ENCODE peak calls at places on chromosomes 1 and 21, in six cellular contexts. Y, G, V, A, N and L are unnamed samples.
A peak's percentile ranks its signal among the peaks of the same experiment; 100 is the strongest.

GRCh38 chr1:25487628-25488027 is 55.8 kb upstream of the LDLRAP1 start:
- DNase-seq in N (no peak), G (no peak), V (no peak), Y (peak; percentile 22), A (no peak), L (no peak)

GRCh38 chr1:2394761-2395160 is 3.1 kb downstream of the RER1 start:
- DNase-seq in V (no peak), A (no peak), G (no peak), N (no peak), Y (no peak), L (no peak)

GRCh38 chr1:161244888-161245287 is 6.9 kb upstream of the NR1I3 start:
- DNase-seq in G (no peak), Y (no peak), N (no peak), A (no peak), V (no peak), L (peak; percentile 54)

GRCh38 chr1:53508991-53509663 is 49.9 kb downstream of the DMRTB1 start:
- DNase-seq in N (no peak), Y (no peak), A (no peak), V (no peak), G (no peak), L (no peak)

GRCh38 chr1:231584117-231584516 is 42.5 kb upstream of the DISC1 start:
- DNase-seq in N (no peak), Y (peak; percentile 31), A (no peak), G (peak; percentile 90), V (no peak), L (no peak)

GRCh38 chr1:178052650-178053461 is 41.0 kb upstream of the RASAL2 start:
- DNase-seq in V (no peak), N (no peak), G (no peak), Y (no peak), A (no peak), L (no peak)

GRCh38 chr1:150410582-150411101 is 46.7 kb downstream of the RPRD2 start:
- DNase-seq in G (peak; percentile 79), Y (no peak), N (no peak), A (peak; percentile 25), V (no peak), L (no peak)

GRCh38 chr21:36135391-36136094 is 664 bp downstream of the CBR3 start:
- DNase-seq in A (peak; percentile 44), N (peak; percentile 77), G (peak; percentile 77), Y (peak; percentile 80), V (peak; percentile 61), L (peak; percentile 91)

GRCh38 chr1:108670131-108670773 is 9.4 kb upstream of the HENMT1 start:
- DNase-seq in V (no peak), A (no peak), Y (no peak), G (no peak), N (no peak), L (no peak)

GRCh38 chr1:236681184-236681583 is 5.1 kb upstream of the ACTN2 start:
- DNase-seq in A (no peak), Y (no peak), N (no peak), V (no peak), G (peak; percentile 42), L (no peak)

GRCh38 chr1:160455153-160455517 is 54.8 kb downstream of the VANGL2 start:
- DNase-seq in Y (no peak), N (no peak), A (no peak), G (no peak), V (no peak), L (no peak)

GRCh38 chr1:36157973-36158826 is 2.2 kb downstream of the MAP7D1 start:
- DNase-seq in Y (no peak), G (no peak), V (no peak), A (no peak), N (no peak), L (no peak)

GRCh38 chr1:87007323-87007722 is 92.9 kb downstream of the HS2ST1 start:
- DNase-seq in Y (no peak), V (no peak), G (no peak), N (no peak), A (no peak), L (no peak)

GRCh38 chr1:44035726-44036408 is 4.6 kb upstream of the SLC6A9 start:
- DNase-seq in G (peak; percentile 31), Y (no peak), N (no peak), A (no peak), V (no peak), L (peak; percentile 84)

GRCh38 chr21:21612446-21612845 is 614.2 kb downstream of the NCAM2 start:
- DNase-seq in Y (no peak), N (no peak), A (no peak), G (peak; percentile 94), V (no peak), L (no peak)

GRCh38 chr1:150987928-150988327 is 5.8 kb downstream of the ANXA9 start:
- DNase-seq in A (no peak), Y (no peak), N (no peak), G (no peak), V (no peak), L (no peak)

GRCh38 chr1:116311756-116312691 is 61.0 kb upstream of the ATP1A1 start:
- DNase-seq in N (no peak), V (peak; percentile 22), Y (no peak), A (peak; percentile 25), G (no peak), L (no peak)

GRCh38 chr21:38308010-38308784 is 51.4 kb downstream of the KCNJ15 start:
- DNase-seq in V (no peak), Y (no peak), G (peak; percentile 85), N (no peak), A (no peak), L (no peak)

GRCh38 chr1:111274653-111275052 is 16.0 kb upstream of the CHIA start:
- DNase-seq in A (no peak), N (no peak), Y (peak; percentile 25), G (no peak), V (no peak), L (no peak)

GRCh38 chr1:246564839-246565750 is 966 bp downstream of the TFB2M start:
- DNase-seq in A (no peak), Y (no peak), N (no peak), G (no peak), V (no peak), L (no peak)

GRCh38 chr1:1021010-1021845 is 1.3 kb downstream of the AGRN start:
- DNase-seq in Y (no peak), G (peak; percentile 71), V (peak; percentile 35), A (no peak), N (no peak), L (no peak)

GRCh38 chr1:33814166-33814565 is 49.7 kb upstream of the HMGB4 start:
- DNase-seq in A (no peak), Y (no peak), G (no peak), V (no peak), N (no peak), L (no peak)

GRCh38 chr21:44337428-44337827 is 1.8 kb downstream of the CFAP410 start:
- DNase-seq in N (peak; percentile 52), A (no peak), V (no peak), G (no peak), Y (no peak), L (no peak)

GRCh38 chr1:239616686-239617085 is 230.3 kb downstream of the CHRM3 start:
- DNase-seq in G (no peak), N (no peak), V (no peak), Y (no peak), A (no peak), L (no peak)

GRCh38 chr1:109084563-109085517 is 5.7 kb upstream of the TMEM167B start:
- DNase-seq in A (no peak), V (no peak), G (no peak), Y (no peak), N (no peak), L (no peak)

GRCh38 chr1:110190282-110190929 is 19.7 kb upstream of the KCNC4 start:
- DNase-seq in N (no peak), V (peak; percentile 81), A (no peak), Y (no peak), G (no peak), L (peak; percentile 64)

GRCh38 chr1:91889717-91890459 is 3.9 kb upstream of the TGFBR3 start:
- DNase-seq in V (no peak), A (no peak), N (no peak), G (peak; percentile 20), Y (no peak), L (no peak)